ENCODE peak calls at places on chromosomes 7 and 10, in nine cellular contexts. One of them, this sample, is unnamed.

GRCh38 chr10:99520040-99520803 is 12.5 kb upstream of the NKX2-3 start:
- DNase-seq in brain microvascular endothelial cell: no peak
- DNase-seq in stimulated activated CD4-positive, alpha-beta T cell treated with anti-CD3 and anti-CD28 coated beads, TNF-alpha, amount 100 ng/mL, for 48 hours: no peak
- DNase-seq in KBM-7: peak; percentile 23
- DNase-seq in activated gamma-delta T cell: no peak
- DNase-seq in WTC11: no peak
- DNase-seq in activated effector memory CD4-positive, alpha-beta T cell treated with anti-CD3 and anti-CD28 coated beads, Interleukin-2, amount 50 U/mL, for 16 hours: no peak
- DNase-seq in CD4-positive, alpha-beta T cell: no peak
- DNase-seq in activated T-helper 1 cell treated with anti-CD3 and anti-CD28 coated beads, Interleukin-12 subunit alpha, Interleukin-12 subunit beta, Interleukin-2, Interleukin-4 antibody, amounts not matched to agents 30 ng/mL and 10 ng/mL and 1 ng/mL, durations not matched to agents 14 hours and 24 hours and 36 hours: no peak
- DNase-seq in this sample: no peak

GRCh38 chr10:52649471-52649870 is 123.1 kb downstream of the MBL2 start:
- DNase-seq in brain microvascular endothelial cell: no peak
- DNase-seq in stimulated activated CD4-positive, alpha-beta T cell treated with anti-CD3 and anti-CD28 coated beads, TNF-alpha, amount 100 ng/mL, for 48 hours: no peak
- DNase-seq in KBM-7: no peak
- DNase-seq in activated gamma-delta T cell: no peak
- DNase-seq in WTC11: no peak
- DNase-seq in activated effector memory CD4-positive, alpha-beta T cell treated with anti-CD3 and anti-CD28 coated beads, Interleukin-2, amount 50 U/mL, for 16 hours: no peak
- DNase-seq in CD4-positive, alpha-beta T cell: no peak
- DNase-seq in activated T-helper 1 cell treated with anti-CD3 and anti-CD28 coated beads, Interleukin-12 subunit alpha, Interleukin-12 subunit beta, Interleukin-2, Interleukin-4 antibody, amounts not matched to agents 30 ng/mL and 10 ng/mL and 1 ng/mL, durations not matched to agents 14 hours and 24 hours and 36 hours: no peak
- DNase-seq in this sample: no peak

GRCh38 chr7:123748171-123748733 is 551 bp downstream of the WASL start:
- DNase-seq in brain microvascular endothelial cell: peak; percentile 18
- DNase-seq in stimulated activated CD4-positive, alpha-beta T cell treated with anti-CD3 and anti-CD28 coated beads, TNF-alpha, amount 100 ng/mL, for 48 hours: peak; percentile 6
- DNase-seq in KBM-7: peak; percentile 19
- DNase-seq in activated gamma-delta T cell: peak; percentile 37
- DNase-seq in WTC11: peak; percentile 36
- DNase-seq in activated effector memory CD4-positive, alpha-beta T cell treated with anti-CD3 and anti-CD28 coated beads, Interleukin-2, amount 50 U/mL, for 16 hours: peak; percentile 74
- DNase-seq in CD4-positive, alpha-beta T cell: peak; percentile 4
- DNase-seq in activated T-helper 1 cell treated with anti-CD3 and anti-CD28 coated beads, Interleukin-12 subunit alpha, Interleukin-12 subunit beta, Interleukin-2, Interleukin-4 antibody, amounts not matched to agents 30 ng/mL and 10 ng/mL and 1 ng/mL, durations not matched to agents 14 hours and 24 hours and 36 hours: peak; percentile 24
- DNase-seq in this sample: peak; percentile 49

GRCh38 chr10:16803464-16803863 is 13.8 kb downstream of the RSU1 start:
- DNase-seq in brain microvascular endothelial cell: no peak
- DNase-seq in stimulated activated CD4-positive, alpha-beta T cell treated with anti-CD3 and anti-CD28 coated beads, TNF-alpha, amount 100 ng/mL, for 48 hours: no peak
- DNase-seq in KBM-7: no peak
- DNase-seq in activated gamma-delta T cell: no peak
- DNase-seq in WTC11: no peak
- DNase-seq in activated effector memory CD4-positive, alpha-beta T cell treated with anti-CD3 and anti-CD28 coated beads, Interleukin-2, amount 50 U/mL, for 16 hours: no peak
- DNase-seq in CD4-positive, alpha-beta T cell: no peak
- DNase-seq in activated T-helper 1 cell treated with anti-CD3 and anti-CD28 coated beads, Interleukin-12 subunit alpha, Interleukin-12 subunit beta, Interleukin-2, Interleukin-4 antibody, amounts not matched to agents 30 ng/mL and 10 ng/mL and 1 ng/mL, durations not matched to agents 14 hours and 24 hours and 36 hours: no peak
- DNase-seq in this sample: no peak

GRCh38 chr10:121032460-121032859 is 181.3 kb downstream of the WDR11 start:
- DNase-seq in brain microvascular endothelial cell: no peak
- DNase-seq in stimulated activated CD4-positive, alpha-beta T cell treated with anti-CD3 and anti-CD28 coated beads, TNF-alpha, amount 100 ng/mL, for 48 hours: no peak
- DNase-seq in KBM-7: peak; percentile 7
- DNase-seq in activated gamma-delta T cell: no peak
- DNase-seq in WTC11: no peak
- DNase-seq in activated effector memory CD4-positive, alpha-beta T cell treated with anti-CD3 and anti-CD28 coated beads, Interleukin-2, amount 50 U/mL, for 16 hours: no peak
- DNase-seq in CD4-positive, alpha-beta T cell: no peak
- DNase-seq in activated T-helper 1 cell treated with anti-CD3 and anti-CD28 coated beads, Interleukin-12 subunit alpha, Interleukin-12 subunit beta, Interleukin-2, Interleukin-4 antibody, amounts not matched to agents 30 ng/mL and 10 ng/mL and 1 ng/mL, durations not matched to agents 14 hours and 24 hours and 36 hours: no peak
- DNase-seq in this sample: no peak

GRCh38 chr7:140564643-140565042 is 76.0 kb downstream of the DENND2A start:
- DNase-seq in brain microvascular endothelial cell: no peak
- DNase-seq in stimulated activated CD4-positive, alpha-beta T cell treated with anti-CD3 and anti-CD28 coated beads, TNF-alpha, amount 100 ng/mL, for 48 hours: no peak
- DNase-seq in KBM-7: no peak
- DNase-seq in activated gamma-delta T cell: no peak
- DNase-seq in WTC11: no peak
- DNase-seq in activated effector memory CD4-positive, alpha-beta T cell treated with anti-CD3 and anti-CD28 coated beads, Interleukin-2, amount 50 U/mL, for 16 hours: no peak
- DNase-seq in CD4-positive, alpha-beta T cell: no peak
- DNase-seq in activated T-helper 1 cell treated with anti-CD3 and anti-CD28 coated beads, Interleukin-12 subunit alpha, Interleukin-12 subunit beta, Interleukin-2, Interleukin-4 antibody, amounts not matched to agents 30 ng/mL and 10 ng/mL and 1 ng/mL, durations not matched to agents 14 hours and 24 hours and 36 hours: no peak
- DNase-seq in this sample: no peak

GRCh38 chr7:92177362-92177761 is 1.6 kb downstream of the LRRD1 start:
- DNase-seq in brain microvascular endothelial cell: peak; percentile 37
- DNase-seq in stimulated activated CD4-positive, alpha-beta T cell treated with anti-CD3 and anti-CD28 coated beads, TNF-alpha, amount 100 ng/mL, for 48 hours: no peak
- DNase-seq in KBM-7: no peak
- DNase-seq in activated gamma-delta T cell: no peak
- DNase-seq in WTC11: no peak
- DNase-seq in activated effector memory CD4-positive, alpha-beta T cell treated with anti-CD3 and anti-CD28 coated beads, Interleukin-2, amount 50 U/mL, for 16 hours: no peak
- DNase-seq in CD4-positive, alpha-beta T cell: no peak
- DNase-seq in activated T-helper 1 cell treated with anti-CD3 and anti-CD28 coated beads, Interleukin-12 subunit alpha, Interleukin-12 subunit beta, Interleukin-2, Interleukin-4 antibody, amounts not matched to agents 30 ng/mL and 10 ng/mL and 1 ng/mL, durations not matched to agents 14 hours and 24 hours and 36 hours: no peak
- DNase-seq in this sample: no peak

GRCh38 chr10:98030093-98030821 is at the start of gene CRTAC1:
- DNase-seq in brain microvascular endothelial cell: no peak
- DNase-seq in stimulated activated CD4-positive, alpha-beta T cell treated with anti-CD3 and anti-CD28 coated beads, TNF-alpha, amount 100 ng/mL, for 48 hours: no peak
- DNase-seq in KBM-7: peak; percentile 20
- DNase-seq in activated gamma-delta T cell: no peak
- DNase-seq in WTC11: peak; percentile 85
- DNase-seq in activated effector memory CD4-positive, alpha-beta T cell treated with anti-CD3 and anti-CD28 coated beads, Interleukin-2, amount 50 U/mL, for 16 hours: no peak
- DNase-seq in CD4-positive, alpha-beta T cell: no peak
- DNase-seq in activated T-helper 1 cell treated with anti-CD3 and anti-CD28 coated beads, Interleukin-12 subunit alpha, Interleukin-12 subunit beta, Interleukin-2, Interleukin-4 antibody, amounts not matched to agents 30 ng/mL and 10 ng/mL and 1 ng/mL, durations not matched to agents 14 hours and 24 hours and 36 hours: no peak
- DNase-seq in this sample: peak; percentile 84

GRCh38 chr7:83427929-83428328 is 221.0 kb downstream of the SEMA3E start:
- DNase-seq in brain microvascular endothelial cell: no peak
- DNase-seq in stimulated activated CD4-positive, alpha-beta T cell treated with anti-CD3 and anti-CD28 coated beads, TNF-alpha, amount 100 ng/mL, for 48 hours: no peak
- DNase-seq in KBM-7: no peak
- DNase-seq in activated gamma-delta T cell: no peak
- DNase-seq in WTC11: no peak
- DNase-seq in activated effector memory CD4-positive, alpha-beta T cell treated with anti-CD3 and anti-CD28 coated beads, Interleukin-2, amount 50 U/mL, for 16 hours: no peak
- DNase-seq in CD4-positive, alpha-beta T cell: no peak
- DNase-seq in activated T-helper 1 cell treated with anti-CD3 and anti-CD28 coated beads, Interleukin-12 subunit alpha, Interleukin-12 subunit beta, Interleukin-2, Interleukin-4 antibody, amounts not matched to agents 30 ng/mL and 10 ng/mL and 1 ng/mL, durations not matched to agents 14 hours and 24 hours and 36 hours: no peak
- DNase-seq in this sample: no peak

GRCh38 chr10:110569120-110569519 is 1.6 kb downstream of the SMC3 start:
- DNase-seq in brain microvascular endothelial cell: no peak
- DNase-seq in stimulated activated CD4-positive, alpha-beta T cell treated with anti-CD3 and anti-CD28 coated beads, TNF-alpha, amount 100 ng/mL, for 48 hours: no peak
- DNase-seq in KBM-7: no peak
- DNase-seq in activated gamma-delta T cell: no peak
- DNase-seq in WTC11: no peak
- DNase-seq in activated effector memory CD4-positive, alpha-beta T cell treated with anti-CD3 and anti-CD28 coated beads, Interleukin-2, amount 50 U/mL, for 16 hours: no peak
- DNase-seq in CD4-positive, alpha-beta T cell: no peak
- DNase-seq in activated T-helper 1 cell treated with anti-CD3 and anti-CD28 coated beads, Interleukin-12 subunit alpha, Interleukin-12 subunit beta, Interleukin-2, Interleukin-4 antibody, amounts not matched to agents 30 ng/mL and 10 ng/mL and 1 ng/mL, durations not matched to agents 14 hours and 24 hours and 36 hours: no peak
- DNase-seq in this sample: no peak

GRCh38 chr7:82506702-82507101 is 63.1 kb upstream of the CACNA2D1 start:
- DNase-seq in brain microvascular endothelial cell: peak; percentile 34
- DNase-seq in stimulated activated CD4-positive, alpha-beta T cell treated with anti-CD3 and anti-CD28 coated beads, TNF-alpha, amount 100 ng/mL, for 48 hours: no peak
- DNase-seq in KBM-7: no peak
- DNase-seq in activated gamma-delta T cell: no peak
- DNase-seq in WTC11: no peak
- DNase-seq in activated effector memory CD4-positive, alpha-beta T cell treated with anti-CD3 and anti-CD28 coated beads, Interleukin-2, amount 50 U/mL, for 16 hours: no peak
- DNase-seq in CD4-positive, alpha-beta T cell: no peak
- DNase-seq in activated T-helper 1 cell treated with anti-CD3 and anti-CD28 coated beads, Interleukin-12 subunit alpha, Interleukin-12 subunit beta, Interleukin-2, Interleukin-4 antibody, amounts not matched to agents 30 ng/mL and 10 ng/mL and 1 ng/mL, durations not matched to agents 14 hours and 24 hours and 36 hours: no peak
- DNase-seq in this sample: no peak

GRCh38 chr7:27199820-27200760 is at the start of gene HOXA13:
- DNase-seq in brain microvascular endothelial cell: no peak
- DNase-seq in stimulated activated CD4-positive, alpha-beta T cell treated with anti-CD3 and anti-CD28 coated beads, TNF-alpha, amount 100 ng/mL, for 48 hours: no peak
- DNase-seq in KBM-7: peak; percentile 90
- DNase-seq in activated gamma-delta T cell: peak; percentile 28
- DNase-seq in WTC11: no peak
- DNase-seq in activated effector memory CD4-positive, alpha-beta T cell treated with anti-CD3 and anti-CD28 coated beads, Interleukin-2, amount 50 U/mL, for 16 hours: no peak
- DNase-seq in CD4-positive, alpha-beta T cell: no peak
- DNase-seq in activated T-helper 1 cell treated with anti-CD3 and anti-CD28 coated beads, Interleukin-12 subunit alpha, Interleukin-12 subunit beta, Interleukin-2, Interleukin-4 antibody, amounts not matched to agents 30 ng/mL and 10 ng/mL and 1 ng/mL, durations not matched to agents 14 hours and 24 hours and 36 hours: no peak
- DNase-seq in this sample: no peak

GRCh38 chr7:77866791-77867190 is 68.2 kb downstream of the PHTF2 start:
- DNase-seq in brain microvascular endothelial cell: no peak
- DNase-seq in stimulated activated CD4-positive, alpha-beta T cell treated with anti-CD3 and anti-CD28 coated beads, TNF-alpha, amount 100 ng/mL, for 48 hours: no peak
- DNase-seq in KBM-7: no peak
- DNase-seq in activated gamma-delta T cell: no peak
- DNase-seq in WTC11: no peak
- DNase-seq in activated effector memory CD4-positive, alpha-beta T cell treated with anti-CD3 and anti-CD28 coated beads, Interleukin-2, amount 50 U/mL, for 16 hours: no peak
- DNase-seq in CD4-positive, alpha-beta T cell: no peak
- DNase-seq in activated T-helper 1 cell treated with anti-CD3 and anti-CD28 coated beads, Interleukin-12 subunit alpha, Interleukin-12 subunit beta, Interleukin-2, Interleukin-4 antibody, amounts not matched to agents 30 ng/mL and 10 ng/mL and 1 ng/mL, durations not matched to agents 14 hours and 24 hours and 36 hours: no peak
- DNase-seq in this sample: no peak

GRCh38 chr7:132738254-132738653 is 162.0 kb upstream of the PLXNA4 start:
- DNase-seq in brain microvascular endothelial cell: peak; percentile 80
- DNase-seq in stimulated activated CD4-positive, alpha-beta T cell treated with anti-CD3 and anti-CD28 coated beads, TNF-alpha, amount 100 ng/mL, for 48 hours: no peak
- DNase-seq in KBM-7: no peak
- DNase-seq in activated gamma-delta T cell: no peak
- DNase-seq in WTC11: no peak
- DNase-seq in activated effector memory CD4-positive, alpha-beta T cell treated with anti-CD3 and anti-CD28 coated beads, Interleukin-2, amount 50 U/mL, for 16 hours: no peak
- DNase-seq in CD4-positive, alpha-beta T cell: no peak
- DNase-seq in activated T-helper 1 cell treated with anti-CD3 and anti-CD28 coated beads, Interleukin-12 subunit alpha, Interleukin-12 subunit beta, Interleukin-2, Interleukin-4 antibody, amounts not matched to agents 30 ng/mL and 10 ng/mL and 1 ng/mL, durations not matched to agents 14 hours and 24 hours and 36 hours: no peak
- DNase-seq in this sample: no peak

GRCh38 chr10:119670717-119671116 is 19.5 kb downstream of the BAG3 start:
- DNase-seq in brain microvascular endothelial cell: no peak
- DNase-seq in stimulated activated CD4-positive, alpha-beta T cell treated with anti-CD3 and anti-CD28 coated beads, TNF-alpha, amount 100 ng/mL, for 48 hours: no peak
- DNase-seq in KBM-7: no peak
- DNase-seq in activated gamma-delta T cell: no peak
- DNase-seq in WTC11: no peak
- DNase-seq in activated effector memory CD4-positive, alpha-beta T cell treated with anti-CD3 and anti-CD28 coated beads, Interleukin-2, amount 50 U/mL, for 16 hours: no peak
- DNase-seq in CD4-positive, alpha-beta T cell: no peak
- DNase-seq in activated T-helper 1 cell treated with anti-CD3 and anti-CD28 coated beads, Interleukin-12 subunit alpha, Interleukin-12 subunit beta, Interleukin-2, Interleukin-4 antibody, amounts not matched to agents 30 ng/mL and 10 ng/mL and 1 ng/mL, durations not matched to agents 14 hours and 24 hours and 36 hours: no peak
- DNase-seq in this sample: no peak

GRCh38 chr10:96287392-96288105 is 16.2 kb upstream of the BLNK start:
- DNase-seq in brain microvascular endothelial cell: no peak
- DNase-seq in stimulated activated CD4-positive, alpha-beta T cell treated with anti-CD3 and anti-CD28 coated beads, TNF-alpha, amount 100 ng/mL, for 48 hours: no peak
- DNase-seq in KBM-7: peak; percentile 5
- DNase-seq in activated gamma-delta T cell: no peak
- DNase-seq in WTC11: no peak
- DNase-seq in activated effector memory CD4-positive, alpha-beta T cell treated with anti-CD3 and anti-CD28 coated beads, Interleukin-2, amount 50 U/mL, for 16 hours: no peak
- DNase-seq in CD4-positive, alpha-beta T cell: no peak
- DNase-seq in activated T-helper 1 cell treated with anti-CD3 and anti-CD28 coated beads, Interleukin-12 subunit alpha, Interleukin-12 subunit beta, Interleukin-2, Interleukin-4 antibody, amounts not matched to agents 30 ng/mL and 10 ng/mL and 1 ng/mL, durations not matched to agents 14 hours and 24 hours and 36 hours: no peak
- DNase-seq in this sample: no peak

GRCh38 chr10:100882681-100883321 is 30.0 kb upstream of the SLF2 start:
- DNase-seq in brain microvascular endothelial cell: peak; percentile 71
- DNase-seq in stimulated activated CD4-positive, alpha-beta T cell treated with anti-CD3 and anti-CD28 coated beads, TNF-alpha, amount 100 ng/mL, for 48 hours: no peak
- DNase-seq in KBM-7: no peak
- DNase-seq in activated gamma-delta T cell: no peak
- DNase-seq in WTC11: no peak
- DNase-seq in activated effector memory CD4-positive, alpha-beta T cell treated with anti-CD3 and anti-CD28 coated beads, Interleukin-2, amount 50 U/mL, for 16 hours: peak; percentile 14
- DNase-seq in CD4-positive, alpha-beta T cell: no peak
- DNase-seq in activated T-helper 1 cell treated with anti-CD3 and anti-CD28 coated beads, Interleukin-12 subunit alpha, Interleukin-12 subunit beta, Interleukin-2, Interleukin-4 antibody, amounts not matched to agents 30 ng/mL and 10 ng/mL and 1 ng/mL, durations not matched to agents 14 hours and 24 hours and 36 hours: no peak
- DNase-seq in this sample: no peak

GRCh38 chr10:37095822-37096593 is 29.4 kb upstream of the ANKRD30A start:
- DNase-seq in brain microvascular endothelial cell: no peak
- DNase-seq in stimulated activated CD4-positive, alpha-beta T cell treated with anti-CD3 and anti-CD28 coated beads, TNF-alpha, amount 100 ng/mL, for 48 hours: no peak
- DNase-seq in KBM-7: no peak
- DNase-seq in activated gamma-delta T cell: no peak
- DNase-seq in WTC11: no peak
- DNase-seq in activated effector memory CD4-positive, alpha-beta T cell treated with anti-CD3 and anti-CD28 coated beads, Interleukin-2, amount 50 U/mL, for 16 hours: no peak
- DNase-seq in CD4-positive, alpha-beta T cell: no peak
- DNase-seq in activated T-helper 1 cell treated with anti-CD3 and anti-CD28 coated beads, Interleukin-12 subunit alpha, Interleukin-12 subunit beta, Interleukin-2, Interleukin-4 antibody, amounts not matched to agents 30 ng/mL and 10 ng/mL and 1 ng/mL, durations not matched to agents 14 hours and 24 hours and 36 hours: no peak
- DNase-seq in this sample: no peak

GRCh38 chr10:77898323-77899079 is 28.1 kb downstream of the DLG5 start:
- DNase-seq in brain microvascular endothelial cell: no peak
- DNase-seq in stimulated activated CD4-positive, alpha-beta T cell treated with anti-CD3 and anti-CD28 coated beads, TNF-alpha, amount 100 ng/mL, for 48 hours: no peak
- DNase-seq in KBM-7: peak; percentile 87
- DNase-seq in activated gamma-delta T cell: no peak
- DNase-seq in WTC11: no peak
- DNase-seq in activated effector memory CD4-positive, alpha-beta T cell treated with anti-CD3 and anti-CD28 coated beads, Interleukin-2, amount 50 U/mL, for 16 hours: no peak
- DNase-seq in CD4-positive, alpha-beta T cell: no peak
- DNase-seq in activated T-helper 1 cell treated with anti-CD3 and anti-CD28 coated beads, Interleukin-12 subunit alpha, Interleukin-12 subunit beta, Interleukin-2, Interleukin-4 antibody, amounts not matched to agents 30 ng/mL and 10 ng/mL and 1 ng/mL, durations not matched to agents 14 hours and 24 hours and 36 hours: no peak
- DNase-seq in this sample: no peak

GRCh38 chr10:112955736-112956421 is 5.8 kb downstream of the TCF7L2 start:
- DNase-seq in brain microvascular endothelial cell: peak; percentile 40
- DNase-seq in stimulated activated CD4-positive, alpha-beta T cell treated with anti-CD3 and anti-CD28 coated beads, TNF-alpha, amount 100 ng/mL, for 48 hours: no peak
- DNase-seq in KBM-7: peak; percentile 11
- DNase-seq in activated gamma-delta T cell: no peak
- DNase-seq in WTC11: no peak
- DNase-seq in activated effector memory CD4-positive, alpha-beta T cell treated with anti-CD3 and anti-CD28 coated beads, Interleukin-2, amount 50 U/mL, for 16 hours: no peak
- DNase-seq in CD4-positive, alpha-beta T cell: no peak
- DNase-seq in activated T-helper 1 cell treated with anti-CD3 and anti-CD28 coated beads, Interleukin-12 subunit alpha, Interleukin-12 subunit beta, Interleukin-2, Interleukin-4 antibody, amounts not matched to agents 30 ng/mL and 10 ng/mL and 1 ng/mL, durations not matched to agents 14 hours and 24 hours and 36 hours: no peak
- DNase-seq in this sample: no peak

GRCh38 chr10:13787015-13787421 is 200.3 kb downstream of the PRPF18 start:
- DNase-seq in brain microvascular endothelial cell: peak; percentile 91
- DNase-seq in stimulated activated CD4-positive, alpha-beta T cell treated with anti-CD3 and anti-CD28 coated beads, TNF-alpha, amount 100 ng/mL, for 48 hours: peak; percentile 42
- DNase-seq in KBM-7: no peak
- DNase-seq in activated gamma-delta T cell: peak; percentile 16
- DNase-seq in WTC11: no peak
- DNase-seq in activated effector memory CD4-positive, alpha-beta T cell treated with anti-CD3 and anti-CD28 coated beads, Interleukin-2, amount 50 U/mL, for 16 hours: peak; percentile 89
- DNase-seq in CD4-positive, alpha-beta T cell: peak; percentile 46
- DNase-seq in activated T-helper 1 cell treated with anti-CD3 and anti-CD28 coated beads, Interleukin-12 subunit alpha, Interleukin-12 subunit beta, Interleukin-2, Interleukin-4 antibody, amounts not matched to agents 30 ng/mL and 10 ng/mL and 1 ng/mL, durations not matched to agents 14 hours and 24 hours and 36 hours: peak; percentile 79
- DNase-seq in this sample: no peak

GRCh38 chr10:101489355-101489754 is 98.7 kb downstream of the POLL start:
- DNase-seq in brain microvascular endothelial cell: no peak
- DNase-seq in stimulated activated CD4-positive, alpha-beta T cell treated with anti-CD3 and anti-CD28 coated beads, TNF-alpha, amount 100 ng/mL, for 48 hours: no peak
- DNase-seq in KBM-7: no peak
- DNase-seq in activated gamma-delta T cell: no peak
- DNase-seq in WTC11: no peak
- DNase-seq in activated effector memory CD4-positive, alpha-beta T cell treated with anti-CD3 and anti-CD28 coated beads, Interleukin-2, amount 50 U/mL, for 16 hours: no peak
- DNase-seq in CD4-positive, alpha-beta T cell: no peak
- DNase-seq in activated T-helper 1 cell treated with anti-CD3 and anti-CD28 coated beads, Interleukin-12 subunit alpha, Interleukin-12 subunit beta, Interleukin-2, Interleukin-4 antibody, amounts not matched to agents 30 ng/mL and 10 ng/mL and 1 ng/mL, durations not matched to agents 14 hours and 24 hours and 36 hours: no peak
- DNase-seq in this sample: no peak

GRCh38 chr10:44857363-44858016 is 53.6 kb upstream of the TMEM72 start:
- DNase-seq in brain microvascular endothelial cell: peak; percentile 94
- DNase-seq in stimulated activated CD4-positive, alpha-beta T cell treated with anti-CD3 and anti-CD28 coated beads, TNF-alpha, amount 100 ng/mL, for 48 hours: peak; percentile 35
- DNase-seq in KBM-7: peak; percentile 67
- DNase-seq in activated gamma-delta T cell: no peak
- DNase-seq in WTC11: peak; percentile 92
- DNase-seq in activated effector memory CD4-positive, alpha-beta T cell treated with anti-CD3 and anti-CD28 coated beads, Interleukin-2, amount 50 U/mL, for 16 hours: peak; percentile 83
- DNase-seq in CD4-positive, alpha-beta T cell: peak; percentile 40
- DNase-seq in activated T-helper 1 cell treated with anti-CD3 and anti-CD28 coated beads, Interleukin-12 subunit alpha, Interleukin-12 subunit beta, Interleukin-2, Interleukin-4 antibody, amounts not matched to agents 30 ng/mL and 10 ng/mL and 1 ng/mL, durations not matched to agents 14 hours and 24 hours and 36 hours: peak; percentile 35
- DNase-seq in this sample: no peak

This sample was measured in left lung.